ENCODE peak calls at places on chromosomes 6 and 20, in seven cellular contexts. One of them, this sample, is unnamed.

GRCh38 chr6:11393713-11394627 is 143.6 kb upstream of the TMEM170B start:
- DNase-seq in glutamatergic neuron: no peak
- DNase-seq in tibial nerve: no peak
- DNase-seq in endothelial cell of umbilical vein: no peak
- DNase-seq in right cardiac atrium: no peak
- DNase-seq in amygdala: no peak
- DNase-seq in M059J: peak
- DNase-seq in this sample: peak

GRCh38 chr20:50690562-50690978 is 772 bp downstream of the RIPOR3 start:
- DNase-seq in glutamatergic neuron: no peak
- DNase-seq in tibial nerve: no peak
- DNase-seq in endothelial cell of umbilical vein: no peak
- DNase-seq in right cardiac atrium: no peak
- DNase-seq in amygdala: no peak
- DNase-seq in M059J: no peak
- DNase-seq in this sample: no peak

GRCh38 chr20:57053067-57053466 is 213.4 kb downstream of the BMP7 start:
- DNase-seq in glutamatergic neuron: no peak
- DNase-seq in tibial nerve: no peak
- DNase-seq in endothelial cell of umbilical vein: no peak
- DNase-seq in right cardiac atrium: no peak
- DNase-seq in amygdala: no peak
- DNase-seq in M059J: no peak
- DNase-seq in this sample: no peak

GRCh38 chr20:58547527-58548475 is 32.6 kb upstream of the APCDD1L start:
- DNase-seq in glutamatergic neuron: no peak
- DNase-seq in tibial nerve: no peak
- DNase-seq in endothelial cell of umbilical vein: peak
- DNase-seq in right cardiac atrium: no peak
- DNase-seq in amygdala: no peak
- DNase-seq in M059J: peak
- DNase-seq in this sample: peak

GRCh38 chr6:37473364-37474095 is 26.2 kb downstream of the CCDC167 start:
- DNase-seq in glutamatergic neuron: no peak
- DNase-seq in tibial nerve: no peak
- DNase-seq in endothelial cell of umbilical vein: peak
- DNase-seq in right cardiac atrium: peak
- DNase-seq in amygdala: no peak
- DNase-seq in M059J: peak
- DNase-seq in this sample: no peak

GRCh38 chr20:46207031-46207549 is 89.0 kb downstream of the CD40 start:
- DNase-seq in glutamatergic neuron: no peak
- DNase-seq in tibial nerve: no peak
- DNase-seq in endothelial cell of umbilical vein: no peak
- DNase-seq in right cardiac atrium: no peak
- DNase-seq in amygdala: no peak
- DNase-seq in M059J: peak
- DNase-seq in this sample: no peak

GRCh38 chr6:42742116-42742894 is 3.6 kb downstream of the TBCC start:
- DNase-seq in glutamatergic neuron: no peak
- DNase-seq in tibial nerve: no peak
- DNase-seq in endothelial cell of umbilical vein: peak
- DNase-seq in right cardiac atrium: no peak
- DNase-seq in amygdala: no peak
- DNase-seq in M059J: peak
- DNase-seq in this sample: no peak

GRCh38 chr6:30171677-30172471 is 8.5 kb downstream of the TRIM15 start:
- DNase-seq in glutamatergic neuron: peak
- DNase-seq in tibial nerve: no peak
- DNase-seq in endothelial cell of umbilical vein: no peak
- DNase-seq in right cardiac atrium: no peak
- DNase-seq in amygdala: no peak
- DNase-seq in M059J: no peak
- DNase-seq in this sample: no peak

GRCh38 chr20:31604567-31605030 is 490 bp upstream of the ID1 start:
- DNase-seq in glutamatergic neuron: no peak
- DNase-seq in tibial nerve: no peak
- DNase-seq in endothelial cell of umbilical vein: no peak
- DNase-seq in right cardiac atrium: no peak
- DNase-seq in amygdala: no peak
- DNase-seq in M059J: no peak
- DNase-seq in this sample: no peak

GRCh38 chr6:169957351-169957963 is 206.0 kb downstream of the ERMARD start:
- DNase-seq in glutamatergic neuron: no peak
- DNase-seq in tibial nerve: no peak
- DNase-seq in endothelial cell of umbilical vein: no peak
- DNase-seq in right cardiac atrium: no peak
- DNase-seq in amygdala: no peak
- DNase-seq in M059J: no peak
- DNase-seq in this sample: no peak

GRCh38 chr6:150723857-150724256 is 124.2 kb downstream of the PLEKHG1 start:
- DNase-seq in glutamatergic neuron: no peak
- DNase-seq in tibial nerve: no peak
- DNase-seq in endothelial cell of umbilical vein: no peak
- DNase-seq in right cardiac atrium: no peak
- DNase-seq in amygdala: no peak
- DNase-seq in M059J: peak
- DNase-seq in this sample: no peak